ENCODE peak calls at places on chromosome 21, in eight cellular contexts. U is ovary; R is neural progenitor cell; M is heart right ventricle; G is mammary epithelial cell; P is naive thymus-derived CD4-positive, alpha-beta T cell; S is uterus; L is body of pancreas. Z is an unnamed sample. For H3K27me3 and H3K4me1, the result is how much of the 10 kb centered on the place peaks cover.

GRCh38 chr21:39004776-39005605 is 178.3 kb downstream of the PSMG1 start:
- DNase-seq in U (peak), R (no peak), M (peak), G (no peak), P (no peak), S (peak), L (peak), Z (no peak)

GRCh38 chr21:17732306-17732705 is 86.8 kb downstream of the C21orf91 start:
- DNase-seq in U (no peak), R (no peak), M (no peak), G (peak), P (no peak), S (no peak), L (no peak), Z (peak)

GRCh38 chr21:44462834-44463200 is 7.5 kb downstream of the LRRC3 start:
- DNase-seq in U (no peak), R (no peak), M (no peak), G (no peak), P (no peak), S (no peak), L (no peak), Z (no peak)

GRCh38 chr21:39537571-39537970 is 75.2 kb upstream of the B3GALT5 start:
- DNase-seq in U (no peak), R (no peak), M (no peak), G (no peak), P (no peak), S (no peak), L (no peak), Z (no peak)

GRCh38 chr21:39667353-39667891 is 54.7 kb downstream of the B3GALT5 start:
- DNase-seq in U (no peak), R (no peak), M (no peak), G (no peak), P (no peak), S (no peak), L (peak), Z (no peak)

GRCh38 chr21:38819719-38820147 is 14.0 kb downstream of the ETS2 start:
- DNase-seq in U (no peak), R (no peak), M (no peak), G (peak), P (no peak), S (no peak), L (no peak), Z (no peak)

GRCh38 chr21:44793269-44794030 is 8.2 kb downstream of the UBE2G2 start:
- DNase-seq in U (peak), R (peak), M (peak), G (peak), P (peak), S (peak), L (peak), Z (peak)

GRCh38 chr21:39483917-39484316 is 32.1 kb downstream of the SH3BGR start:
- DNase-seq in U (no peak), R (no peak), M (no peak), G (peak), P (no peak), S (no peak), L (no peak), Z (no peak)

GRCh38 chr21:44836666-44837471 is 19.0 kb upstream of the SUMO3 start:
- DNase-seq in U (peak), R (no peak), M (peak), G (peak), P (no peak), S (no peak), L (no peak), Z (no peak)

GRCh38 chr21:31459457-31459856 is 115.4 kb upstream of the TIAM1 start:
- DNase-seq in U (no peak), R (peak), M (no peak), G (no peak), P (no peak), S (no peak), L (no peak), Z (no peak)

DNA sequence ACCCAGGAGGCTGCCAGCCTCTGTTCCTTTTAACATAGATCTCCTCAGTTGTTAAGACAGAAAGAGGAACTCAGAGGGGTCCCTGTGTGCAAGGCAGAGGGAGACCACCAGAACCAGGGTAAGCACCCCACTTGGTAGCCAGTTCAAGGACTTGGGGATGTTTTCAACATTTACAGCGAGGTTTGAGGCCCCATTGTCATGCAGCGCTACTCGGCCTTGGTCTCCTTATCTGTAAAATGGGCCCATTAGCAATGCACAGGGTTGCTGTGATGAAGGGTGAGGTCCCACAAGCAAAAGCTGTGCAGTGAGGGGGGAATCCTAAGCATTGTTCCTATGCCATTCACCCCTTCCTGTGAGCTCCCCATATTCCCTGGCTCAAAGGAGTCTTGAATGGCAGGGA is 4.2 kb downstream of the SIM2 start:
- DNase-seq in U (no peak), R (no peak), M (no peak), G (no peak), P (no peak), S (no peak), L (no peak), Z (no peak)
- H3K27me3 ChIP-seq in U (under half), R (half or more), M (half or more), G (half or more), P (under half), S (half or more), L (under half), Z (half or more)

DNA sequence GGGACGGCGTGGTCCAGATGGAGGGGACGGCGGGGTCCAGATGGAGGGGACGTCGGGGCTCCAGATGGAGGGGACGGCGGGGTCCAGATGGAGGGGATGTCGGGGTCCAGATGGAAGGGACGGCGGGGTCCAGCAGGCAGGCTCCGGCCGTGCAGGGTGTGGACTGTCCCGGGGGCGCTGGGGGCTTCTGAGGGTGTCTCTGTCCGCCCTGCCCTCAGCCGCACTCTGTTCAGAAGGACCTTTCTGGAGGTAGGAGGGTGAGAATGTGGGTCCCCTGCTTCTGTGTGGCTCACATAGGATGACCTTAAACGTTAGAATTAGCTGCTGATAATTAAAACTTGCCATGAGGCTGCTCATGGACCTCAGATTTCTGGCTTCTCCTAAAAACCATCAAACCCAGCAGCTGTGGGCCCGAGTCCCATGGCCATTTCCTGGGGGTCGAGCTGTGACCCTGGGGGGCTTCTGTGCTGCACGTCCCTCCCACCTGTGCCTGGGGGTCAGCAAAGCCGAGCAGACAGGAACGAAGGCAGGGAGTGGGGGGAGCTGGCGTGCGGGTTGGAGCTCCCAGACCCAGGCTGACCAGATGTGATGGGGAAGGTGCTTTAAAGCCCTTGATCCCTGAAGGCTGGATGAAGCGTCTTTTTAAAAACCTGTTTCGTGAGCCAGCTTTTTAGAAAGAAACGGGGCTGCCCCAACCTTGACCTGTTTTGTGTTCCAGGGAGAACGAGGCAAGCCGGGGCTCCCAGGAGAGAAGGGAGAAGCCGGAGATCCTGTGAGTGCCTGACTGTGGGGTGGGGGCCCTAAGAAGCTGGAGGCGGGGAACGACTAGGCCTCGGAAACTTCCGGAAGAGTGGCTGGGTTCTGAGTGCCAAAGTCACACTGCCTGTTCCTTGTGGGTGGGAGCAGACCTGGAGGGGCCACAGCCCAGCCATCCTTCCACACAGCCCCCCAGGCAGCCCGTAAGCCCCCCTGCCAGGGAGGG is 7.1 kb downstream of the COL6A1 start:
- DNase-seq in U (peak), R (no peak), M (no peak), G (no peak), P (peak), S (peak), L (no peak), Z (no peak)
- H3K4me1 ChIP-seq in U (under half), R (under half), M (half or more), G (under half), P (under half), S (under half), L (under half), Z (under half)

GRCh38 chr21:15868940-15869339 is 139.2 kb downstream of the USP25 start:
- DNase-seq in U (no peak), R (no peak), M (no peak), G (no peak), P (no peak), S (no peak), L (no peak), Z (no peak)

GRCh38 chr21:15872236-15872635 is 142.5 kb downstream of the USP25 start:
- DNase-seq in U (no peak), R (no peak), M (no peak), G (no peak), P (no peak), S (no peak), L (no peak), Z (no peak)

GRCh38 chr21:15875286-15875685 is 145.5 kb downstream of the USP25 start:
- DNase-seq in U (no peak), R (no peak), M (no peak), G (no peak), P (no peak), S (no peak), L (no peak), Z (no peak)

GRCh38 chr21:15874610-15875009 is 144.8 kb downstream of the USP25 start:
- DNase-seq in U (no peak), R (no peak), M (no peak), G (no peak), P (no peak), S (no peak), L (no peak), Z (no peak)

DNA sequence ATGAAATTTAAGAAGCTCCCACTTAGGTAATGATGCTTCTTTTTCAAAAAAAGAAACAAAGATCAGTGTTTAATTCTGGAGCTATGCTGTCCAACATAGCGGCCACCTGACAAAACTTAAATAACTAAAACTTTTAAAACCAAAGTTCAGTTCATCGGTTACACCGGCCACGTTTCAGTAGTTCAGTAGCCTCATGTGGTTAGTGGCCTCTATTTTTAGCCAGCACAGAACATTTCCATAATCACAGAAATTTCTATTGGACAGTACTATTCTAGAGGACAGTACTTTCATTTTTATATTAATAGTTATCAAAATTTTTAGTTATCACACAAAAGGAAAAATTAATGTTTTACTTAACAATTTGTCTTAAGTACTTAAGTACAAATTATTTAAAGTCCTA is 141.0 kb downstream of the USP25 start:
- DNase-seq in U (no peak), R (no peak), M (no peak), G (no peak), P (no peak), S (no peak), L (no peak), Z (no peak)
- H3K4me3 ChIP-seq in U (no peak), R (no peak), M (no peak), G (no peak), P (no peak), S (no peak), L (no peak), Z (no peak)

GRCh38 chr21:42058631-42059111 is 12.4 kb upstream of the UMODL1 start:
- DNase-seq in U (no peak), R (no peak), M (no peak), G (no peak), P (no peak), S (no peak), L (no peak), Z (no peak)

GRCh38 chr21:42061195-42061865 is 9.8 kb upstream of the UMODL1 start:
- DNase-seq in U (no peak), R (no peak), M (peak), G (no peak), P (peak), S (no peak), L (peak), Z (no peak)

GRCh38 chr21:42060166-42060565 is 11.0 kb upstream of the UMODL1 start:
- DNase-seq in U (no peak), R (no peak), M (no peak), G (no peak), P (no peak), S (no peak), L (no peak), Z (no peak)

GRCh38 chr21:42059141-42059540 is 12.0 kb upstream of the UMODL1 start:
- DNase-seq in U (no peak), R (no peak), M (no peak), G (no peak), P (no peak), S (no peak), L (no peak), Z (no peak)

GRCh38 chr21:42059721-42060120 is 11.4 kb upstream of the UMODL1 start:
- DNase-seq in U (no peak), R (no peak), M (no peak), G (no peak), P (no peak), S (no peak), L (no peak), Z (no peak)
- H3K27me3 ChIP-seq in U (under half), R (under half), M (under half), G (under half), P (under half), S (under half), L (under half), Z (under half)

DNA sequence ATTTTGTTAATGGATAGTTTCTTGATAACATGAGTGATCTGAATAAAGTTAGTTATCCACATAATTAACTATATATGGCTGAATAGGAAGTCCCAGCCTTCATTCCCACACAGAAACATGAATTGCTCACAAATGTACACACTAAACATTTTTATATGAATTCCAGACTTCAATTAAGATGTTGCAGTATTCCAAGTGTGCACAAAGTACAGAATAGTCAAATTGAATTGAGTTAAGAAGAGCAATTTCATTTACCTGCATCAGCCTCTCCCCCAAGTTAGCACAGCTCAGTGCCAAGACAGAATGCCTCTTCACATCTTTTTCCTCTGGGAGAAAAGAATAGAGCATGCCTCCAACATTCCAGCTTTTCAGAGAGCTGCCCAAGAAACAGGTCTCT is 207.0 kb upstream of the SAMSN1 start:
- DNase-seq in U (no peak), R (no peak), M (no peak), G (no peak), P (no peak), S (no peak), L (no peak), Z (no peak)
- H3K4me1 ChIP-seq in U (under half), R (under half), M (under half), G (under half), P (under half), S (under half), L (under half), Z (under half)

DNA sequence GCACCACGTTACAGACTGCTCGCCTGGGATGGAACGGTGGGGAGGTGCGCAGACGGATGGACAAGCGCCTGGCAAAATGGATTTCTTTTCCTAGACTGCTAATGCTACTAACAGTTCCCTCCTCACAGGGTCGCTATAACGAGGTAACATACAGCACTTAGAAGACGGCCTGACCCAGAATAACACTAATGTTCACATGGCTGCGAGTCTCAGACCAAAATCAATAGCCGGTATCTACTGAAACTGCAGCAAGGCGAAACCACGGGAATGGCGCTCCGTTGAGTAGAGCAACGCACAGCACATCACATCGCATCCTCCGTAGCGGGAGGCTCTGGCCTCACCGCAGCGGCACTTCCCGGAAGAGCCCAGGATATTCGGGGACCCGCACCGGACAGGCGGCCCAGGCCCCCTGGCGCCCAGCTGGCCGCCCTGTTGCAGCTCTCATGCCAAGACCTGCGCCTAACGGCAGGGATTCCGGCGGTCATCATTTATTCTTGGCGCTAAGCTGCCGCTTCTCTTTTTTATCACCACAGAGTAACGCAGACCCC is 46.6 kb downstream of the VPS26C start:
- DNase-seq in U (peak), R (no peak), M (no peak), G (peak), P (no peak), S (no peak), L (peak), Z (no peak)
- H3K4me3 ChIP-seq in U (peak), R (no peak), M (peak), G (peak), P (peak), S (peak), L (no peak), Z (peak)

Z was measured in BE2C.